ENCODE peak calls at places on chromosome 5, in four cellular contexts. W, N, I and T are unnamed samples.

GRCh38 chr5:115774684-115775083 is 41.8 kb downstream of the CDO1 start:
- DNase-seq in W (no peak), N (no peak), I (no peak), T (no peak)

GRCh38 chr5:154729613-154730012 is 25.6 kb upstream of the LARP1 start:
- DNase-seq in W (no peak), N (no peak), I (no peak), T (no peak)

GRCh38 chr5:583645-584044 is 28.5 kb upstream of the CEP72 start:
- DNase-seq in W (no peak), N (no peak), I (no peak), T (no peak)

GRCh38 chr5:31213676-31214638 is 20.5 kb downstream of the CDH6 start:
- DNase-seq in W (no peak), N (no peak), I (no peak), T (no peak)

GRCh38 chr5:73266925-73267775 is 94.2 kb downstream of the TMEM174 start:
- DNase-seq in W (no peak), N (no peak), I (no peak), T (no peak)

GRCh38 chr5:99543841-99544240 is 615.0 kb upstream of the CHD1 start:
- DNase-seq in W (peak; percentile 4), N (no peak), I (peak; percentile 18), T (no peak)

GRCh38 chr5:112121268-112121667 is 297.8 kb downstream of the EPB41L4A start:
- DNase-seq in W (no peak), N (no peak), I (no peak), T (no peak)

GRCh38 chr5:57412010-57412409 is 70.6 kb downstream of the ACTBL2 start:
- DNase-seq in W (peak; percentile 61), N (peak; percentile 64), I (peak; percentile 64), T (no peak)

GRCh38 chr5:129027260-129027659 is 62.0 kb downstream of the SLC27A6 start:
- DNase-seq in W (no peak), N (no peak), I (no peak), T (no peak)

GRCh38 chr5:446864-447263 is 3.9 kb downstream of the EXOC3 start:
- DNase-seq in W (no peak), N (no peak), I (peak; percentile 53), T (no peak)

GRCh38 chr5:29230526-29231050 is 1962.9 kb upstream of the CDH6 start:
- DNase-seq in W (no peak), N (no peak), I (no peak), T (no peak)

GRCh38 chr5:55823151-55823796 is 27.9 kb upstream of the IL31RA start:
- DNase-seq in W (no peak), N (no peak), I (no peak), T (no peak)

GRCh38 chr5:997001-997474 is 11.6 kb upstream of the NKD2 start:
- DNase-seq in W (no peak), N (no peak), I (no peak), T (no peak)

GRCh38 chr5:73751254-73751914 is 125.4 kb downstream of the ARHGEF28 start:
- DNase-seq in W (no peak), N (no peak), I (no peak), T (peak; percentile 6)

DNA sequence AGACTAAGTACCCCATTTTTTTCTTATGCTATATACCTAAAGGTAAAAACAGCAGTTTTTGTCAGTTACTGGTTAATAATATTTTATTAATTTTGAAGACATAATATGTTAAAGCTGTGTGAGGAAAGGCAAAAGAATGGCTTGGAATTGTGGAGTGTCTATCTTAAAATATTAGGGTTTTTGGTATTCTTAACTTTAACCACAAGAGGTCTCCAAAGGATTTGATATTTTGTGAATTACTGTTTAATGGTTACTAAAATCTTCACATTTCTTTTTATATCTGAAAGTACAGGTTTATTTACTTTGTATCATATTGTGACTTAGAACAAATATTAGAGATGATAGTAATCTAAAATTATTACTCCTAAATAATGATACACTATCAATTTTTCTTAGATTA is 32.0 kb upstream of the DHFR start:
- DNase-seq in W (no peak), N (no peak), I (peak; percentile 45), T (no peak)
- TF ChIP-seq CTCF in W (no peak), N (peak; percentile 32), I (no peak), T (no peak)

DNA sequence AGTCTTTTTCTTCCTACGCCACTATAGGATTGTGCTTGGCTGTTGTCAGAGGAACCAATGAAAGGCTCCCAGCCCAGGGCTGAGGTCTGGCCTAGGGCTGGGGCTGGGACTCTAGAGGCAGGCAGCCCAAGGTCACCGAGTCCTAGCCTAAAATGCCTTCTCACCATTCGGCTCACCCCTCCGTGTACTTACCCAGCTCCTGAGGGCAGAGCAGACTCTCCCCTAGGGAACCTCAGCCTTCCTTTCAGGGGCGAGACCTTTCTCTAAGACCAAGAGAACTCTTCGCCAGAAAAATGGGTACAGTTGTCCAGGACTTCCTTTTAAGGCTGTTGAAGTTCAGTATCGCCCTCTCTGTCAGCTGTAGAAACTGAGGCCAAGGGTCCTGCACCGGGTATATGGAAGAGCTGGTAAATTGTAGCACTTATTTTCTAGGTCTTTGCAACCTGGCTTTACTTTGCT is 1.7 kb upstream of the SPRY4 start:
- DNase-seq in W (no peak), N (no peak), I (peak; percentile 48), T (peak; percentile 19)
- H3K4me3 ChIP-seq in W (peak overlapping the region; percentile 71), N (peak overlapping the region; percentile 98), I (peak overlapping the region; percentile 87), T (no peak overlapping the region)

GRCh38 chr5:150487199-150488061 is 20.5 kb upstream of the NDST1 start:
- DNase-seq in W (no peak), N (no peak), I (no peak), T (peak; percentile 41)
- TF ChIP-seq CTCF in W (peak; percentile 22), N (no peak), I (peak; percentile 20), T (peak; percentile 32)

GRCh38 chr5:54457094-54457531 is 1.6 kb downstream of the HSPB3 start:
- DNase-seq in W (peak; percentile 23), N (peak; percentile 70), I (peak; percentile 34), T (no peak)

GRCh38 chr5:54453091-54453490 is 2.4 kb upstream of the HSPB3 start:
- DNase-seq in W (no peak), N (no peak), I (no peak), T (no peak)

GRCh38 chr5:54454602-54455001 is 897 bp upstream of the HSPB3 start:
- DNase-seq in W (no peak), N (no peak), I (no peak), T (no peak)

GRCh38 chr5:54458221-54458620 is 2.7 kb downstream of the HSPB3 start:
- DNase-seq in W (no peak), N (no peak), I (no peak), T (no peak)

DNA sequence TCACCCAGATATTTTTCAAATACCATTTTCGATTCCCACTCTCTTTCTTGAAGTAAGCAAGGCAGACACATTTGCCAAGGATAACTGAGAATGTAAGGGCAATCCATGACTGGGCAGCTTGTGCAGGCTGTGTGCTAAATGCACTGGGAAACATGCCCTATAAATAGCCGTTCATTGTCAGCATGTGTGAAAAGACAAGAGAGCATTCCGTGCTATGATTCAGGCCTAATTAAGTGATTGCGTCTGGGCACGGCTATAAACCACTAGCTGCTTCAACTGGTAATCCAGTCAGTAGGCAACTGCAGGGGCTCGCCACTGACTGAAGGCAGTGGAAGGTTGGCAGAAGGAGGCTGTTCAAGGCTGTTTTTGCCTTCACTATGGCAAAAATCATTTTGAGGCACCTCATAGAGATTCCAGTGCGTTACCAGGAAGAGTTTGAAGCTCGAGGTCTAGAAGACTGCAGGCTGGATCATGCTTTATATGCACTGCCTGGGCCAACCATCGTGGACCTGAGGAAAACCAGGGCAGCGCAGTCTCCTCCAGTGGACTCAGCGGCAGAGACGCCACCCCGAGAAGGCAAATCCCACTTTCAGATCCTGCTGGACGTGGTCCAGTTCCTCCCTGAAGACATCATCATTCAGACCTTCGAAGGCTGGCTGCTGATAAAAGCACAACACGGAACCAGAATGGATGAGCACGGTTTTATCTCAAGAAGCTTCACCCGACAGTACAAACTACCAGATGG is at the start of gene HSPB3:
- DNase-seq in W (no peak), N (no peak), I (peak; percentile 23), T (no peak)
- H3K4me3 ChIP-seq in W (no peak within 1 kb of the TSS), N (no peak within 1 kb of the TSS), I (no peak within 1 kb of the TSS), T (no peak within 1 kb of the TSS)

GRCh38 chr5:169637085-169637855 is at the start of gene DOCK2:
- DNase-seq in W (no peak), N (no peak), I (no peak), T (peak; percentile 89)
- TF ChIP-seq CTCF in W (no peak), N (no peak), I (no peak), T (no peak)

GRCh38 chr5:123754167-123754840 is 242.3 kb downstream of the CSNK1G3 start:
- DNase-seq in W (no peak), N (peak; percentile 26), I (peak; percentile 71), T (no peak)
- H3K4me3 ChIP-seq in W (no peak overlapping the region), N (no peak overlapping the region), I (no peak overlapping the region), T (no peak overlapping the region)

GRCh38 chr5:146548781-146549449 is 32.9 kb upstream of the GPR151 start:
- DNase-seq in W (no peak), N (no peak), I (no peak), T (peak; percentile 23)

GRCh38 chr5:146553446-146553845 is 37.5 kb upstream of the GPR151 start:
- DNase-seq in W (no peak), N (no peak), I (no peak), T (no peak)
- TF ChIP-seq CTCF in W (no peak), N (no peak), I (no peak), T (no peak)

DNA sequence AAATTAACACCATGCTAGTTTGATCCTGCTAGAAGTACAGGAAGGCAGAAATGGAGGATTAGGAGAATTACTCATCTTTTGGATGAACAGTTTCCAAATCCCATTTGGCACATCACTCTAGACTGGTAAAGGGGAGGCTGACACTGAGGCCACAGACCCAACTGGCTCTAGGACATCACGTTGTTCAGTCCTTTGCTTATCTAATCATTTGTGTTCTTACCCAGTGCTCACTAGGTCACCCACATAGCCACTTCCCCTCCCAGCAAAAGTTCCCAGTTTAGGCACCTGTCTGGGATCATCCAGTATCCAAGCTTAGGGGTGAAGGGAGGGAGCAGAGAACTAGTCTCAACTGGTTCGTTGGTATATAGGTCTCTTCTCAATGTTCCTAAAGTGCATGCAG is 1.6 kb upstream of the LEAP2 start:
- DNase-seq in W (no peak), N (no peak), I (no peak), T (no peak)
- H3K4me3 ChIP-seq in W (no peak overlapping the region), N (no peak overlapping the region), I (no peak overlapping the region), T (no peak overlapping the region)

GRCh38 chr5:126650463-126650862 is 49.7 kb downstream of the PHAX start:
- DNase-seq in W (no peak), N (no peak), I (no peak), T (no peak)

GRCh38 chr5:126645132-126645531 is 44.4 kb downstream of the PHAX start:
- DNase-seq in W (no peak), N (no peak), I (no peak), T (no peak)

GRCh38 chr5:126648471-126648870 is 47.7 kb downstream of the PHAX start:
- DNase-seq in W (no peak), N (no peak), I (no peak), T (no peak)

GRCh38 chr5:126651013-126651577 is 50.3 kb downstream of the PHAX start:
- DNase-seq in W (no peak), N (no peak), I (no peak), T (no peak)

GRCh38 chr5:126647071-126647470 is 46.3 kb downstream of the PHAX start:
- DNase-seq in W (no peak), N (no peak), I (no peak), T (no peak)
- TF ChIP-seq CTCF in W (no peak), N (no peak), I (no peak), T (no peak)

DNA sequence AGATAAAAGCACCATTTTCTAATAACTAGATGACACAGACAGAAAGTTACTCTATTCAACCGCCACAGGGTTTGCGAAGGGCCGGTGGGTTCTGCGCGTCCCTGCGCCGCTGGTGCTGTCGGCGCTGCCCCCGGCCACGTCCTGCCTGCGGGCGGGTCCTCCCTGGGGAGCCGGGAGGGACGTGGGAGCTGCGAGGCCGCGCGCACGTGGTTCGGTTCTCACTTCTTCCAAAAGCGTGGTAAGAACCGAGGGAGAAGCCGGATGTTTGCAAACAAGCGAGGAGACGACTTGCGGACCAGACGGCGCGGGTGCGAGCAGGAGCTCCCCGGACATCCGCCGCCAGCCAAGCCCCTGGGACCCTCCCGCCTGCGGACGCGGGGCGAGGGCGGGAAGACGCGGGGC is 12.5 kb downstream of the BTNL9 start:
- DNase-seq in W (no peak), N (no peak), I (no peak), T (peak; percentile 71)
- H3K4me3 ChIP-seq in W (peak overlapping the region; percentile 2), N (peak overlapping the region; percentile 30), I (no peak overlapping the region), T (peak overlapping the region; percentile 87)